ENCODE peak calls at places on chromosome 14, in ten cellular contexts. U is neural crest cell, P is HFF-Myc, G is GM10248, L is foreskin fibroblast, Q is esophagus muscularis mucosa, O is adrenal gland, H is HepG2, C is A549, E is fibroblast of villous mesenchyme. K is an unnamed sample.

GRCh38 chr14:64656986-64657385 is 47.2 kb upstream of the PLEKHG3 start:
- DNase-seq in U (no peak), G (no peak), O (peak), P (no peak), C (no peak), Q (no peak), L (peak), E (peak), H (no peak), K (peak)

GRCh38 chr14:92747701-92748258 is 647 bp downstream of the LGMN start:
- DNase-seq in G (no peak), L (no peak), E (peak), C (no peak), O (no peak), H (peak), Q (no peak), U (no peak), P (no peak), K (no peak)

GRCh38 chr14:94701854-94702370 is 68.0 kb downstream of the GSC start:
- DNase-seq in H (no peak), Q (no peak), C (no peak), G (no peak), L (no peak), O (no peak), U (no peak), P (no peak), E (no peak), K (no peak)

GRCh38 chr14:35400707-35401421 is 3.7 kb downstream of the NFKBIA start:
- DNase-seq in O (peak), L (no peak), C (no peak), Q (no peak), P (no peak), U (no peak), E (peak), H (peak), G (no peak), K (peak)

GRCh38 chr14:49586673-49587460 is 687 bp upstream of the RPS29 start:
- DNase-seq in L (peak), Q (no peak), O (no peak), P (peak), C (peak), H (peak), E (peak), G (peak), U (peak), K (peak)

GRCh38 chr14:29810657-29811056 is 117.0 kb downstream of the PRKD1 start:
- DNase-seq in C (no peak), P (peak), Q (no peak), E (no peak), U (no peak), G (no peak), L (peak), H (no peak), O (peak), K (peak)

GRCh38 chr14:103408491-103409155 is 23.4 kb downstream of the MARK3 start:
- DNase-seq in O (peak), U (no peak), H (no peak), Q (no peak), L (no peak), G (no peak), P (no peak), C (no peak), E (peak), K (no peak)

GRCh38 chr14:102187044-102187443 is 47.3 kb downstream of the WDR20 start:
- DNase-seq in P (peak), C (peak), L (peak), H (no peak), G (no peak), O (peak), Q (no peak), E (peak), U (no peak), K (peak)

GRCh38 chr14:30681752-30682355 is 59.7 kb downstream of the SCFD1 start:
- DNase-seq in G (no peak), H (peak), P (no peak), E (peak), Q (no peak), L (no peak), U (no peak), O (no peak), C (peak), K (peak)

GRCh38 chr14:102955636-102956035 is 33.2 kb downstream of the AMN start:
- DNase-seq in L (no peak), C (no peak), P (no peak), H (no peak), E (peak), Q (no peak), O (no peak), G (no peak), U (no peak), K (no peak)

GRCh38 chr14:106442857-106443256 is 916.5 kb downstream of the TMEM121 start:
- DNase-seq in C (no peak), Q (no peak), G (peak), E (no peak), U (no peak), P (no peak), L (no peak), O (no peak), H (no peak), K (no peak)

GRCh38 chr14:73245401-73246325 is 8.4 kb downstream of the PAPLN start:
- DNase-seq in H (no peak), G (peak), L (peak), U (no peak), O (peak), P (no peak), C (no peak), Q (no peak), E (no peak), K (peak)

GRCh38 chr14:30521899-30522736 is 36.8 kb upstream of the G2E3 start:
- DNase-seq in P (peak), E (peak), H (peak), G (peak), O (no peak), L (peak), Q (no peak), C (peak), U (no peak), K (peak)

GRCh38 chr14:65149116-65149515 is 46.8 kb upstream of the MAX start:
- DNase-seq in G (no peak), Q (no peak), U (no peak), E (no peak), H (no peak), O (no peak), C (no peak), P (no peak), L (no peak), K (no peak)

DNA sequence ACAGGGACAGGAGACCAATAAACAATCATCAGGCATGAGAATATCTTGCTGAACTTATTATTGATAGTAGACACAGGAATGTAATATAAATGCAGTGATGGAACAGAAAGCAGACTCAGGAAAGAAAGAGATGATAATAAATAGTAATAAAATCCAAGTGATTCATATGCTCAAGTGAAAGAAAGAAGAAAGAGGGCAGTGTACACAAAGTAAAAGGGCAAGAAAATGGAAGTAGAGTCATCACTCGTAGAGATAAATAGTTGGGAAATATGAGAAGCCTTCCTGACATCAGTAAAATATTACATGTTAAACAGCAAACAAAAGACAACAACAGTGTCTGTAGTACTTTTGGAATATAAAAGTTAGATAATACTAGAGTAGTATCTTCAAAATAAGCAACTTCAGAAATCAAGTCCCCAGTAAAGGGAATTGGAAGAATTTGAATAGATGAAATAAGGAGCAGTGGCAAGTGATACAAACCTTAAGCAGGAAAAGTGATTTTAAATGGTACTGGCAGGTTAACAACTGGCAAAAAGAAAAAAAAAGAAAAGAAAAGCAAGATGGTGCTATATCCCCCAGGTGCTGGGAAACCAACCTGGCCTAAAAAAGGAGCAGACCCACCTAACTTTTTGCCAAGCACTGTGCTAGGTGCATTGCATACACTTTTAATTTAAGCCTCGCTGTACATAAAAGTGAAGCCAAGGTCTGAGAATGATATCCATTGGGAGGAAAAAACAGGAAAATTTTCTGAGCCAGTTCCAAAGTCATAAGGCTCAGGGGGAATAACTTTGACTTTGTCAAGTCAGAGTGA is 412.5 kb downstream of the RAD51B start:
- DNase-seq in L (no peak), H (no peak), P (no peak), E (peak), Q (no peak), G (no peak), U (no peak), C (no peak), O (no peak), K (peak)
- TF ChIP-seq CTCF in L (no peak), H (no peak), P (no peak), E (no peak), Q (no peak), G (no peak), U (no peak), C (no peak), O (peak), K (no peak)

GRCh38 chr14:70436867-70437266 is 15.1 kb upstream of the ADAM21 start:
- DNase-seq in C (no peak), U (no peak), L (no peak), P (no peak), E (no peak), H (no peak), O (no peak), Q (no peak), G (no peak), K (no peak)

GRCh38 chr14:70442750-70443149 is 9.2 kb upstream of the ADAM21 start:
- DNase-seq in P (no peak), G (no peak), E (no peak), H (no peak), C (no peak), Q (no peak), L (no peak), U (no peak), O (no peak), K (peak)

DNA sequence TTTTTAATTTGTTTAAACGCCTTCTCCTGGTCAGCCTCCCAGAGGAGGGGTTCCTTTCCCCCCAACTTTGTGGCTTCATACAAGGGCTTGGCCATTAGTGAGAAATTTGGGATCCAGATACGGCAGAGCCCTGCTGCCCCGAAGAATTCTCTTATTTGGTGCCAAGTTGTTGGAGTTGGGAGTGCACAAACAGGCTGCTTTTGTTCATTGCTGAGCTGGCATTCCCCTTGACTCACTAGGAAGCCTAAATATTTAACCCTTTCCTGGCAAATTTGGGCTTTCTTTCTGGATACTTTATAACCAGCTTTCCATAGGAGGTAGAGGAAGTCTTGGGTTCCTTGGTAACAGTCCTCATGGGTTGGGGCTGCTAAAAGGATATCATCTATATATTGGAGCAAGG is 10.3 kb upstream of the ADAM21 start:
- DNase-seq in O (no peak), L (no peak), G (no peak), C (no peak), U (no peak), P (no peak), H (no peak), E (no peak), Q (no peak), K (no peak)
- TF ChIP-seq CTCF in O (no peak), L (no peak), G (no peak), C (no peak), U (no peak), P (no peak), H (no peak), E (no peak), Q (no peak), K (no peak)

DNA sequence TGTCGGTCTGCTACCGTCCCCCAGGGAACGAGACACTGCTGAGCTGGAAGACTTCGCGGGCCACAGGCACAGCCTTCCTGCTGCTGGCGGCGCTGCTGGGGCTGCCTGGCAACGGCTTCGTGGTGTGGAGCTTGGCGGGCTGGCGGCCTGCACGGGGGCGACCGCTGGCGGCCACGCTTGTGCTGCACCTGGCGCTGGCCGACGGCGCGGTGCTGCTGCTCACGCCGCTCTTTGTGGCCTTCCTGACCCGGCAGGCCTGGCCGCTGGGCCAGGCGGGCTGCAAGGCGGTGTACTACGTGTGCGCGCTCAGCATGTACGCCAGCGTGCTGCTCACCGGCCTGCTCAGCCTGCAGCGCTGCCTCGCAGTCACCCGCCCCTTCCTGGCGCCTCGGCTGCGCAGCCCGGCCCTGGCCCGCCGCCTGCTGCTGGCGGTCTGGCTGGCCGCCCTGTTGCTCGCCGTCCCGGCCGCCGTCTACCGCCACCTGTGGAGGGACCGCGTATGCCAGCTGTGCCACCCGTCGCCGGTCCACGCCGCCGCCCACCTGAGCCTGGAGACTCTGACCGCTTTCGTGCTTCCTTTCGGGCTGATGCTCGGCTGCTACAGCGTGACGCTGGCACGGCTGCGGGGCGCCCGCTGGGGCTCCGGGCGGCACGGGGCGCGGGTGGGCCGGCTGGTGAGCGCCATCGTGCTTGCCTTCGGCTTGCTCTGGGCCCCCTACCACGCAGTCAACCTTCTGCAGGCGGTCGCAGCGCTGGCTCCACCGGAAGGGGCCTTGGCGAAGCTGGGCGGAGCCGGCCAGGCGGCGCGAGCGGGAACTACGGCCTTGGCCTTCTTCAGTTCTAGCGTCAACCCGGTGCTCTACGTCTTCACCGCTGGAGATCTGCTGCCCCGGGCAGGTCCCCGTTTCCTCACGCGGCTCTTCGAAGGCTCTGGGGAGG is at the start of gene LTB4R:
- DNase-seq in O (peak), H (no peak), L (peak), C (no peak), P (no peak), Q (no peak), E (peak), U (no peak), G (peak), K (peak)
- TF ChIP-seq CTCF in O (no peak), H (no peak), L (peak), C (no peak), P (peak), Q (peak), E (peak), U (no peak), G (peak), K (no peak)

GRCh38 chr14:105095236-105095805 is 30.1 kb upstream of the GPR132 start:
- DNase-seq in L (no peak), C (no peak), U (no peak), P (no peak), E (no peak), G (no peak), Q (no peak), H (no peak), O (no peak), K (no peak)

GRCh38 chr14:105098316-105098715 is 33.1 kb upstream of the GPR132 start:
- DNase-seq in C (no peak), U (no peak), Q (no peak), E (no peak), G (no peak), L (no peak), P (no peak), O (no peak), H (no peak), K (no peak)

GRCh38 chr14:105096206-105096875 is 31.1 kb upstream of the GPR132 start:
- DNase-seq in L (no peak), O (no peak), C (no peak), U (no peak), E (no peak), P (no peak), H (no peak), Q (no peak), G (no peak), K (no peak)

GRCh38 chr14:105099778-105100177 is 34.5 kb upstream of the GPR132 start:
- DNase-seq in C (no peak), U (no peak), P (no peak), H (no peak), Q (no peak), G (no peak), E (no peak), L (no peak), O (no peak), K (no peak)

DNA sequence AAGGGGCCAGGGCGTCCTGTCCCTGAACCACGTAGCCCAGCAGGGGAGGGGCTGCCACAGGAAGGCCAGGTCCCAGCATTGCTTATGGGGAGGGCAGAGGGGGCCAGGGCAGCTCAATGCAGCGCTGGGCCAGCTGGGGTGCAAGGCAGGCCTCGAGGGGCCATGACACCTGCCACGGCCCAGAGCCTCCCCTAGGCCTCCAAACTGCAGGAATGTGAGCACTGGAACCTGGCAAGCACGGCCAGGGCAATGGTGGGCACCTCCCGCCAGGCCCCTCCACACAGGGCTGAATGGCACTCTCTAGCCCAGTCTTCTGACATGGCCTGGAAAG is 32.5 kb upstream of the GPR132 start:
- DNase-seq in H (no peak), E (no peak), L (no peak), O (no peak), G (no peak), Q (no peak), P (no peak), U (no peak), C (no peak), K (no peak)
- TF ChIP-seq CTCF in H (no peak), E (no peak), L (no peak), O (no peak), G (no peak), Q (no peak), P (no peak), U (no peak), C (no peak), K (no peak)

GRCh38 chr14:77023001-77023996 is 5.2 kb downstream of the IRF2BPL start:
- DNase-seq in G (no peak), Q (no peak), E (peak), C (no peak), H (peak), O (peak), L (no peak), U (no peak), P (no peak), K (peak)
- TF ChIP-seq CTCF in G (no peak), Q (no peak), E (peak), C (no peak), H (peak), O (peak), L (peak), U (peak), P (peak), K (no peak)

GRCh38 chr14:99430491-99430890 is 50.2 kb downstream of the SETD3 start:
- DNase-seq in G (peak), Q (no peak), C (peak), L (no peak), P (no peak), O (no peak), E (no peak), H (no peak), U (no peak), K (peak)
- TF ChIP-seq CTCF in G (no peak), Q (no peak), C (no peak), L (peak), P (peak), O (no peak), E (peak), H (no peak), U (peak), K (peak)

DNA sequence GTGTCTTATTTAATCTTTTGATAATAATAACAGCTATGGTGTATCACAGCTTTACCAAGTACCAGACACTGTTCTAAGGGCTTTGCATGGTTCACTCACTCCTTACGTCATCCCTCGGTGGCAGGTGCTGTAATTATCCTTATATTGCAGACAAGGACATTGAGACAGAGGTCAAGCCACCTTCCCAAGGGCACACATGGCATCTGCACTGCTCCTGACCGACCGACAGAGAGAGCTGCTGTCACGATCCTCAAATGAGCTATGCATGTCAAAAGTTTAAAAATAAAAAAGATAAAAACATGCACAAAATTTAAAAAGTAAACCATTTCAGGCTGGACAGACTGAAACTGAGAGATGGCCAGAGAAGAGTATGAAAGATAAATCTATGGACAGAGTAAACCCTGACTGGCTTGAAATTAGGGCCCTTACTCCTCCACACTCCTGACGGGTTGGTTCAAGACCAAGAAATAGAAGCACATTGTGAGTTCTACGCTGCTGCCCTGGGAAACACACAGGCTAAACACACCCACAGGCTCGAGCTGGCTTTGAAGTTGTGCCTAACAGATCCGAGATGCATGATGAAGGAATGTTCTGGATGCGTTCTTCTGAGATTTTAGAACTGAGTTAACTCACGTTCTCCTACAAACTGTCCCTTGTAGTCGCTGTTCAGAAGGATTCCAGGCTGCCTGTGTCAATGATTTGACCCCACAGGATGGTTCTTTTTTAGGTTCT is 268.7 kb downstream of the ZFP36L1 start:
- DNase-seq in Q (peak), L (peak), G (no peak), H (no peak), E (peak), C (no peak), O (peak), U (no peak), P (no peak), K (peak)
- TF ChIP-seq CTCF in Q (peak), L (peak), G (no peak), H (no peak), E (peak), C (no peak), O (peak), U (no peak), P (no peak), K (peak)

DNA sequence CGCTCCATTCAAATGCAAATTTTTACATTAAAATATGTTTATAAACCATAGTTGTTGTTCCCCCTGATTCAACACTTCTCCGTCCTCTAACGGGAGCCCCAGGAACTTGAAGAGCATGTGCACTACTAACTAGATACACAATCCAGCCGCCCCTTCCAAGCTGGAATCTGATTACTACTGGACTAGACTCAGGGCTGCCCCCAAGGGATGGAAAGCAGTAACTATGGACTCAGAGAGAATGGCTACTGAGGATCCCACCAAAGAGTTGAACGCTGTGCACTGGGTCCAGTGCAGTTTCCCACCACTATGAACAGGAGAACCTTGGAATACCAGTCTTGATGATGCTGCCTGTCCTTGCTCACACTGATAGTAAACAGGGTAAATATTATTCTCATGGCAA is 48.6 kb upstream of the PCNX1 start:
- DNase-seq in H (peak), L (no peak), Q (no peak), P (no peak), U (no peak), O (no peak), C (no peak), E (no peak), G (no peak), K (no peak)
- TF ChIP-seq CTCF in H (peak), L (no peak), Q (no peak), P (no peak), U (no peak), O (no peak), C (no peak), E (no peak), G (no peak), K (no peak)

GRCh38 chr14:95895720-95896119 is 19.1 kb downstream of the TUNAR start:
- DNase-seq in L (no peak), P (no peak), U (no peak), C (peak), O (no peak), Q (no peak), G (peak), H (peak), E (no peak), K (no peak)
- TF ChIP-seq CTCF in L (peak), P (no peak), U (peak), C (peak), O (no peak), Q (no peak), G (no peak), H (peak), E (no peak), K (no peak)

GRCh38 chr14:99124482-99125104 is 147.4 kb downstream of the BCL11B start:
- DNase-seq in Q (peak), G (no peak), U (no peak), E (no peak), H (no peak), C (no peak), P (no peak), L (no peak), O (no peak), K (no peak)
- TF ChIP-seq CTCF in Q (no peak), G (no peak), U (no peak), E (no peak), H (no peak), C (no peak), P (no peak), L (no peak), O (no peak), K (no peak)